ENCODE peak calls at places on chromosomes 5 and 9, in four cellular contexts. D is progenitor cell of endocrine pancreas, Z is activated B cell treated with CpG ODN at 0.5 μM for 24 hours, U is GM12878. M is an unnamed sample.

GRCh38 chr5:171857537-171857936 is 71.9 kb downstream of the SMIM23 start:
- DNase-seq in Z (no peak), D (no peak), U (no peak), M (no peak)

GRCh38 chr5:122668552-122668951 is 106.3 kb upstream of the SNX2 start:
- DNase-seq in Z (no peak), U (no peak), D (no peak), M (no peak)

GRCh38 chr9:249025-249424 is 34.4 kb downstream of the DOCK8 start:
- DNase-seq in D (no peak), U (no peak), Z (no peak), M (no peak)

GRCh38 chr9:94866770-94867169 is 140.3 kb downstream of the AOPEP start:
- DNase-seq in U (no peak), Z (no peak), D (no peak), M (no peak)

GRCh38 chr5:126801992-126802294 is 25.0 kb downstream of the LMNB1 start:
- DNase-seq in U (no peak), D (no peak), Z (no peak), M (no peak)

GRCh38 chr9:125649826-125650225 is 57.2 kb downstream of the MAPKAP1 start:
- DNase-seq in Z (no peak), U (no peak), D (no peak), M (no peak)

GRCh38 chr5:149367249-149367971 is 9.6 kb downstream of the PCYOX1L start:
- DNase-seq in D (peak; percentile 56), U (no peak), Z (peak; percentile 29), M (no peak)

GRCh38 chr9:35116898-35117551 is 1.4 kb upstream of the ATOSB start:
- DNase-seq in Z (peak; percentile 60), U (no peak), D (peak; percentile 78), M (peak; percentile 73)

GRCh38 chr5:81755320-81755719 is 4.4 kb upstream of the SSBP2 start:
- DNase-seq in D (no peak), U (no peak), Z (no peak), M (no peak)

GRCh38 chr9:81028504-81028903 is 660.8 kb downstream of the TLE1 start:
- DNase-seq in U (no peak), D (no peak), Z (no peak), M (no peak)

GRCh38 chr5:96781031-96781733 is 26.6 kb downstream of the ERAP1 start:
- DNase-seq in Z (no peak), D (no peak), U (no peak), M (no peak)

GRCh38 chr9:75071530-75072122 is 16.3 kb downstream of the NMRK1 start:
- DNase-seq in D (no peak), U (no peak), Z (no peak), M (no peak)

GRCh38 chr9:21995652-21996275 is 1.2 kb downstream of the CDKN2B-AS1 start:
- DNase-seq in Z (peak; percentile 63), U (no peak), D (peak; percentile 33), M (peak; percentile 39)
- TF ChIP-seq CTCF in Z (no peak), U (no peak), D (no peak), M (peak; percentile 15)

GRCh38 chr9:114314881-114315722 is 7.8 kb upstream of the ORM1 start:
- DNase-seq in Z (peak; percentile 7), D (no peak), U (no peak), M (no peak)

GRCh38 chr9:114312513-114312875 is 10.4 kb upstream of the ORM1 start:
- DNase-seq in Z (no peak), U (no peak), D (no peak), M (no peak)

GRCh38 chr9:114315723-114316363 is 7.1 kb upstream of the ORM1 start:
- DNase-seq in U (no peak), Z (no peak), D (no peak), M (no peak)

GRCh38 chr9:114313186-114313585 is 9.7 kb upstream of the ORM1 start:
- DNase-seq in D (no peak), U (no peak), Z (no peak), M (no peak)

GRCh38 chr9:114314256-114314867 is 8.5 kb upstream of the ORM1 start:
- DNase-seq in U (no peak), D (no peak), Z (no peak), M (no peak)
- TF ChIP-seq CTCF in U (no peak), D (no peak), Z (no peak), M (no peak)

GRCh38 chr9:103990311-103990710 is 103.8 kb upstream of the SMC2 start:
- DNase-seq in U (no peak), Z (no peak), D (no peak), M (no peak)
- TF ChIP-seq CTCF in U (no peak), Z (no peak), D (no peak), M (no peak)

GRCh38 chr5:141326088-141326854 is 4.0 kb upstream of the PCDHGA1 start:
- DNase-seq in U (no peak), D (no peak), Z (peak; percentile 41), M (peak; percentile 52)

GRCh38 chr5:141328231-141328630 is 2.1 kb upstream of the PCDHGA1 start:
- DNase-seq in Z (no peak), U (no peak), D (no peak), M (no peak)

DNA sequence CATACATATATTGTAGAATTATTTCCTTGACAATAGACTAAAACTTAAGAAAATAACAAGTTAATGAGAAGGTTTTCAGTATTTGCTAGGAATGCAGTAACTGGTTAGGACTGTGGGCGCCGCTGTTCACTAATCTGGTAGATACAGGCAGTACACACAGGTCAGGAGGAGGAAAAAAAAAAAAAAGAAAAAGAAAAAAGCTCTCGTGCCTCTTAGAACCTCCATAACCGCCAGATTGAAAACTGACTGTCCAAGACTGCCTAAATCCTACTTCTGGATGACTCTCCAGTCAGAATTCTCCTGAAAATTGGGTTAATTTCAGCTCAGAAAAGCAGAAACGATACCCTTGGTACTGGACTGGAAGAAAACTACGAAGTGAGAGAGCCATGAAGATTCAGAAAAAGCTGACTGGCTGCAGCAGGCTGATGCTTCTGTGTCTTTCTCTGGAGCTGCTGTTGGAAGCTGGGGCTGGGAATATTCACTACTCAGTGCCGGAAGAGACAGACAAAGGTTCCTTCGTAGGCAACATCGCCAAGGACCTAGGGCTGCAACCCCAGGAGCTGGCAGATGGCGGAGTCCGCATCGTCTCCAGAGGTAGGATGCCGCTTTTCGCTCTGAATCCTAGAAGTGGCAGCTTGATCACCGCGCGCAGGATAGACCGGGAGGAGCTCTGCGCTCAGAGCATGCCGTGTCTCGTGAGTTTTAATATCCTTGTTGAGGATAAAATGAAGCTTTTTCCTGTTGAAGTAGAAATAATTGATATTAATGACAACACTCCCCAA is at the start of gene PCDHGA1:
- DNase-seq in Z (no peak), U (no peak), D (no peak), M (no peak)
- TF ChIP-seq CTCF in Z (no peak), U (peak; percentile 36), D (no peak), M (peak; percentile 58)

DNA sequence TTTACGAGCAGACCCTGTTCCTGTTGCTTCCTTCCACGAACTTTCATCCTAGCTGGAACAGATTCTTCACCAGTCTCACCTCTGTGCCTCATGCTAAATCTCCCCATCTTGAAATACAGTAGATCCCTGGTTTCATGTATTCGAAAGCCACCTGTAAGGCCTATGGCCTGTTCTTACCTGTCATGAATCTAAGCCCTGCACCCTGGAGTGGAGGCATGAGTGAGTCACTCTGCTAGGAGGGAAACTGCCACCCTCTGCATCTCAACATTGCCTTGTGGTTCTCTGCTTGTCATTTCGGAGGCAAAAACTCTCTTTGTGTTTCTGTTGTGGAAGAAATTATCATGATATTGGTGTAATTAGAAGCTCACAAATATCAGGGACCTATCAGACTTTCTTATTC is 320.0 kb downstream of the ENC1 start:
- DNase-seq in Z (no peak), D (no peak), U (no peak), M (no peak)
- TF ChIP-seq CTCF in Z (no peak), D (no peak), U (no peak), M (no peak)